ENCODE peak calls at places on chromosomes 3 and 15, in five cellular contexts. W is GM12878, P is HepG2, L is SK-N-SH, K is H1. M is an unnamed sample.

GRCh38 chr15:71003314-71003713 is 110.7 kb downstream of the LRRC49 start:
- DNase-seq in P (no peak), L (no peak), K (no peak), W (no peak), M (no peak)

GRCh38 chr15:90396321-90396720 is 8.3 kb downstream of the IQGAP1 start:
- DNase-seq in W (no peak), K (no peak), L (no peak), P (no peak), M (no peak)

GRCh38 chr15:80173022-80173759 is 20.4 kb downstream of the FAH start:
- DNase-seq in K (peak; percentile 47), P (peak; percentile 77), L (peak; percentile 79), W (no peak), M (peak; percentile 79)

GRCh38 chr15:67186226-67186649 is 68.2 kb downstream of the AAGAB start:
- DNase-seq in W (no peak), P (no peak), L (no peak), K (no peak), M (no peak)

GRCh38 chr3:99925584-99925983 is 107.9 kb downstream of the CMSS1 start:
- DNase-seq in W (no peak), K (no peak), L (peak; percentile 27), P (no peak), M (no peak)

GRCh38 chr3:186643493-186643892 is 3.3 kb downstream of the FETUB start:
- DNase-seq in L (no peak), K (no peak), W (no peak), P (no peak), M (no peak)

GRCh38 chr15:81133782-81134461 is at the start of gene CFAP161:
- DNase-seq in L (peak; percentile 93), W (no peak), K (peak; percentile 82), P (peak; percentile 29), M (peak; percentile 33)

GRCh38 chr15:52804526-52805081 is 14.5 kb upstream of the ONECUT1 start:
- DNase-seq in W (no peak), K (no peak), L (no peak), P (no peak), M (no peak)

GRCh38 chr3:42347928-42348327 is 62.5 kb downstream of the LYZL4 start:
- DNase-seq in K (no peak), W (no peak), L (no peak), P (no peak), M (no peak)

GRCh38 chr15:66622677-66623076 is 56.9 kb upstream of the LCTL start:
- DNase-seq in K (no peak), L (no peak), P (no peak), W (no peak), M (no peak)

GRCh38 chr15:80710635-80711553 is 15.8 kb downstream of the ABHD17C start:
- DNase-seq in P (no peak), K (no peak), L (no peak), W (peak; percentile 41), M (no peak)

GRCh38 chr3:196989721-196990262 is 21.2 kb upstream of the PIGZ start:
- DNase-seq in W (no peak), K (no peak), P (peak; percentile 42), L (no peak), M (no peak)

GRCh38 chr15:68234060-68234459 is 4.5 kb upstream of the CLN6 start:
- DNase-seq in L (peak; percentile 64), W (no peak), K (no peak), P (no peak), M (no peak)

GRCh38 chr15:61364871-61365270 is 135.8 kb upstream of the RORA start:
- DNase-seq in P (peak; percentile 18), W (no peak), L (no peak), K (peak; percentile 44), M (no peak)

GRCh38 chr3:12017487-12017886 is 13.3 kb downstream of the SYN2 start:
- DNase-seq in L (no peak), K (no peak), W (no peak), P (no peak), M (no peak)

GRCh38 chr3:159189994-159190669 is 388.3 kb downstream of the MFSD1 start:
- DNase-seq in W (no peak), P (no peak), L (no peak), K (no peak), M (no peak)

GRCh38 chr15:74620636-74621545 is 5.3 kb downstream of the CLK3 start:
- DNase-seq in L (peak; percentile 89), P (peak; percentile 79), W (no peak), K (peak; percentile 53), M (peak; percentile 73)

GRCh38 chr15:29734917-29735572 is 87.2 kb downstream of the TJP1 start:
- DNase-seq in L (no peak), P (peak; percentile 24), W (no peak), K (no peak), M (no peak)

GRCh38 chr3:114380233-114380645 is 86.4 kb downstream of the TIGIT start:
- DNase-seq in W (no peak), P (no peak), K (no peak), L (no peak), M (no peak)

GRCh38 chr3:39937315-39937714 is 127.9 kb downstream of the MYRIP start:
- DNase-seq in K (no peak), L (no peak), W (no peak), P (peak; percentile 24), M (no peak)

GRCh38 chr15:33021806-33022389 is 172.6 kb downstream of the FMN1 start:
- DNase-seq in W (no peak), P (peak; percentile 22), L (peak; percentile 79), K (no peak), M (peak; percentile 39)

GRCh38 chr15:83571820-83572707 is 81.9 kb upstream of the ADAMTSL3 start:
- DNase-seq in W (no peak), P (no peak), K (no peak), L (peak; percentile 32), M (no peak)

GRCh38 chr15:67121725-67122600 is 56.6 kb downstream of the SMAD3 start:
- DNase-seq in P (no peak), K (no peak), L (no peak), W (no peak), M (no peak)

GRCh38 chr3:18556001-18556408 is 130.9 kb upstream of the SATB1 start:
- DNase-seq in K (no peak), W (no peak), L (no peak), P (no peak), M (no peak)

DNA sequence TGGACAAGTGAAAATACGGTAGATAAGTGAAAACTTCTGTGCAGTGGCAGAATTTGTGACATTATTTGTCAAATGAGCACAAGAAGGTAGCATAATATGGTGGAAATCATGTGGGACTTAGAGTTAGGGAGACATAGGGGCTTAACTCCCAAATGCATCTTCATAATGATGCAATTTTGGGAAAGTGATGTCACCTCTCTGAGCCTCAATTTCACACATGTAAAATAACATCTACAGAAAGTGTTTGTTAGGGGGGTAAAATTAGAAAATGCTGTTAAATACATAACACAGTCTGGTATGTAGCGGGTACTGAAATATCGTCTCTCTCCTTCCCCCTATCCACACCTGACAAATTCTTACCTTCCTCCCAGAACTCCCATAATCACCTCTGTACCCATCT is 52.9 kb upstream of the CAPN7 start:
- DNase-seq in K (no peak), L (no peak), P (no peak), W (no peak), M (no peak)
- H4K20me1 ChIP-seq in K (no peaks in the 10 kb centered on the region), L (no peaks in the 10 kb centered on the region), P (no peaks in the 10 kb centered on the region), W (no peaks in the 10 kb centered on the region), M (no peaks in the 10 kb centered on the region)

DNA sequence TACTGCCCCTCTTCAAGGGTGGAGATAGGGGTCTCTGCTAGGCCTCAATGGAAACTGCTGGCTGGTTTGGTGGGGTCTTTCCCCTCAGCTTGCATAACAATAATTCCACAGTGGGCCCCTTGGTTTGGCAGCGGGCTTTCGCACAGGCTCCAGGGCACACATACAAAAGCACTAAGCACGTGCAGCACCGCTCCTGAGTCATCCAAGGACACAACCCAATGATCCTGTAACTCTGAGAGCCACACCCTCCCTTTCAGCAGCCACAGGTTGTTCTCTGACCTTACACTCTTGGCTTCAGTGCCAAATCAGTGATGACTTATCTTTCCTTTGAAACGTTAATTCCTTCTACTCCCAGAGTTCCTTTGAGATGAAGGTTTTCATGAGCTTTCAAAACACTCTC is 41.7 kb downstream of the DAPK2 start:
- DNase-seq in L (no peak), W (no peak), K (no peak), P (peak; percentile 58), M (peak; percentile 46)
- TF ChIP-seq TAF1 in L (no peak), W (no peak), K (no peak), P (no peak), M (no peak)

GRCh38 chr15:89365457-89366055 is 30.9 kb upstream of the POLG start:
- DNase-seq in K (no peak), P (no peak), L (no peak), W (no peak), M (no peak)

GRCh38 chr15:89364341-89364740 is 29.7 kb upstream of the POLG start:
- DNase-seq in W (no peak), K (no peak), P (no peak), L (no peak), M (no peak)

GRCh38 chr15:89363770-89364169 is 29.1 kb upstream of the POLG start:
- DNase-seq in K (no peak), W (no peak), L (no peak), P (no peak), M (no peak)

GRCh38 chr15:89363133-89363532 is 28.5 kb upstream of the POLG start:
- DNase-seq in L (no peak), K (no peak), P (no peak), W (no peak), M (no peak)

DNA sequence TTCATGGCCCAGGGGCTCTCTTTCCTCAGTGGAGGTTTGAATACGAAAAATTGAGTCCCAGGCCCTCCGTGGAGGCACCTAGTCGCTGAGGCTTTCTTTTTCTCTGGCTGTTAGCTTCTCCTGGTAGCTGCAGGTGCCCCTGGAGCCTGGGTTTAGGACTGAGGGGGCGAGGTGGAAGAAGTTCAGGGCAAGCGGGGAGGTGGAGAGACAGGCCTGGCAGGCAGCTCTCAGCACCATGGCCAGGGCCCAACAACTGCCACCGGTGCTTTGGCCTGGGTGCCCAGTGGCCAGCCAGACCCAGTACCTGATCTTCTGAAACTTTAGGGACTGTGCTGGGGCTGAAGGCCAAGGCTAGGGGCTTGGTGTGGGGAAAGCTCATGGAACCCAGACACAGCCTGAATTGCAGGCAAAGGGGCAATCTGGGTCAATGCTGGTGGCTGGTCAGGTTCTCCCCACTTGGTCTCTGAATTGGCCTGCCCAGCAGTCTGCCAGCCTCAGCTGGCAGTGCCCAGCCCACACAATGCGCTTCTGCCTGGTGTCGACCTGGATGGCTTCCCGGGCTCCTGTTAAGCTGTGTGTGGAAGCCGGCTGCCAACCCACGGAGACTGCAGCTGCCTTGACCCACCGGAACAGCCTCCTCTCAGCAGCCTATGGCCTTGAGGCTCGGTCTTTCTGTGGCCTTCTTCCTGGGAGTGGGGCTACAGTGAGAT is 30.3 kb upstream of the POLG start:
- DNase-seq in P (no peak), W (no peak), K (no peak), L (no peak), M (no peak)
- H4K20me1 ChIP-seq in P (peaks cover 11% of the 10 kb centered on the region), W (no peaks in the 10 kb centered on the region), K (peaks cover 20% of the 10 kb centered on the region), L (peaks cover 7% of the 10 kb centered on the region), M (peaks cover 15% of the 10 kb centered on the region)

DNA sequence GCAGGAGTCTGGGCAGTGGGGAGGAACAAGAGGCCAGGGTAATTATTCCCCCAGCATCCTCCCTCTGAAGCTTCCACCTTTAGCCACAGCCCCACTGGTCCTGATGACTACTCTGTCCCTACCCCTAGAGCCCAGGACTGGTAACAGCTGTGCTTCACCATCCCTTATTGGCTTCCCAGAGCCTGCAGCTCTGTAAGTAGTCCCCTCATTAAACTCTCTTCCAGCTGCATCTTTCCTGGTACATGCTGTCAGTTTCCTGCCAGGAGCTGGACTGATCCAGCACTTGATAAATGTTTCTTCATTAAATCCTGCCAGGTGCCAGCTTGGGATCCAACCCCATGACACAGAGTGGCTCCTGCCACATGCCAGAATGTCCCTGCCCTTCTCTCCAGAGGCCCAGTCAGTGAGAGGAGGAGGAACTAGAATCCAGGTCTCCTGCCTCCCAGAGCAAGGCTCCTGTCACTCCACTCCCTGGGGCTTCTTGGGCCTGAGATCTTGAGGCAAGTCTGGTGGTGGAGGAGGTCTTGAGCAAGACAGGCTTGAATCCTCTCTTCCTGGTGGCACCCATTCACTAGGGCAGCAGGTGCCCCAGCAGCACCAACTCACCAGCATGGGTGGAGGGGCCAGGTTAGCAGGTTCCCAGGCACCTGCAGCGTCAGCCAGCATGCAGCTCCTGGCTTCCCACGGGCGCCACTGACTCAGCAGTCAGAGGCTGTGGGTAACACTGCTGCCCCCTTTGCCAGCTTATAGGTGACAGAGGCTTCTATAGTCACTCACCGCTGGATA is 27.6 kb downstream of the FBXW12 start:
- DNase-seq in P (no peak), K (no peak), W (no peak), L (peak; percentile 45), M (peak; percentile 5)
- TF ChIP-seq TAF1 in P (no peak), K (no peak), W (no peak), L (no peak), M (no peak)

M was measured in K562.